ENCODE peak calls at places on chromosomes 16 and 17, in six cellular contexts. One of them, this sample, is unnamed.

GRCh38 chr17:21369395-21369794 is 6.8 kb upstream of the KCNJ12 start:
- DNase-seq in H1: no peak
- DNase-seq in SK-N-SH: no peak
- DNase-seq in GM12878: no peak
- DNase-seq in HCT116: no peak
- DNase-seq in K562: no peak
- DNase-seq in this sample: no peak

GRCh38 chr17:71900830-71901229 is 220.0 kb upstream of the SOX9 start:
- DNase-seq in H1: no peak
- DNase-seq in SK-N-SH: no peak
- DNase-seq in GM12878: no peak
- DNase-seq in HCT116: peak; percentile 81
- DNase-seq in K562: no peak
- DNase-seq in this sample: no peak

GRCh38 chr17:26809033-26809432 is 484.9 kb upstream of the WSB1 start:
- DNase-seq in H1: no peak
- DNase-seq in SK-N-SH: no peak
- DNase-seq in GM12878: peak; percentile 9
- DNase-seq in HCT116: peak; percentile 10
- DNase-seq in K562: no peak
- DNase-seq in this sample: no peak

GRCh38 chr17:14281530-14281929 is 19.4 kb upstream of the HS3ST3B1 start:
- DNase-seq in H1: no peak
- DNase-seq in SK-N-SH: no peak
- DNase-seq in GM12878: no peak
- DNase-seq in HCT116: no peak
- DNase-seq in K562: no peak
- DNase-seq in this sample: no peak

GRCh38 chr16:72809446-72809845 is 238.5 kb downstream of the ZFHX3 start:
- DNase-seq in H1: no peak
- DNase-seq in SK-N-SH: no peak
- DNase-seq in GM12878: no peak
- DNase-seq in HCT116: no peak
- DNase-seq in K562: no peak
- DNase-seq in this sample: no peak

GRCh38 chr16:67260426-67261063 is 11.8 kb downstream of the SLC9A5 start:
- DNase-seq in H1: no peak
- DNase-seq in SK-N-SH: peak; percentile 68
- DNase-seq in GM12878: no peak
- DNase-seq in HCT116: no peak
- DNase-seq in K562: peak; percentile 79
- DNase-seq in this sample: peak; percentile 50

GRCh38 chr16:88924834-88925539 is 52.0 kb downstream of the CBFA2T3 start:
- DNase-seq in H1: no peak
- DNase-seq in SK-N-SH: peak; percentile 80
- DNase-seq in GM12878: no peak
- DNase-seq in HCT116: peak; percentile 72
- DNase-seq in K562: peak; percentile 43
- DNase-seq in this sample: peak; percentile 90

GRCh38 chr16:20933589-20933988 is 33.0 kb downstream of the LYRM1 start:
- DNase-seq in H1: no peak
- DNase-seq in SK-N-SH: no peak
- DNase-seq in GM12878: no peak
- DNase-seq in HCT116: no peak
- DNase-seq in K562: no peak
- DNase-seq in this sample: no peak

GRCh38 chr16:86616906-86617305 is 38.6 kb downstream of the FOXL1 start:
- DNase-seq in H1: no peak
- DNase-seq in SK-N-SH: no peak
- DNase-seq in GM12878: no peak
- DNase-seq in HCT116: no peak
- DNase-seq in K562: no peak
- DNase-seq in this sample: no peak

DNA sequence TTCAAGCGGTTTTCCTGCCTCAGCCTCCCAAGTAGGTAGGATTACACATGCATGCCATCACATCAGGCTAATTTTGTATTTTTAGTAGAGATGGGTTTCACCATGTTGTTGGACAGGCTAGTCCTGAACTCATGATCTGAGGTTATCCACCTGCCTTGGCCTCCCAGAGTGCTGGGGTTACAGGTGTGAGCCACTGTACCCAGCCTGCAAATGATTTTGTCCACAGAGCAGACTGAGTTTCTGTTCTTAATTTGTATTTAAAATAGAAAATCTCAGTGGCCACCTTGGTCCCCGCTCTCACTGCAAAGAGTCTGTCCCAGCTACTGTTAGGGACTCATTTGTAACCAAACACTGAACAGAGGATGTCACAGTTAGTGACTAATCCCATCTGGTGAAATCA is 415.7 kb upstream of the RBFOX1 start:
- DNase-seq in H1: no peak
- DNase-seq in SK-N-SH: no peak
- DNase-seq in GM12878: no peak
- DNase-seq in HCT116: no peak
- DNase-seq in K562: no peak
- DNase-seq in this sample: no peak
- TF ChIP-seq JUND in H1: no peak
- TF ChIP-seq JUND in SK-N-SH: no peak
- TF ChIP-seq JUND in GM12878: no peak
- TF ChIP-seq JUND in HCT116: no peak
- TF ChIP-seq JUND in K562: no peak
- TF ChIP-seq JUND in this sample: no peak

DNA sequence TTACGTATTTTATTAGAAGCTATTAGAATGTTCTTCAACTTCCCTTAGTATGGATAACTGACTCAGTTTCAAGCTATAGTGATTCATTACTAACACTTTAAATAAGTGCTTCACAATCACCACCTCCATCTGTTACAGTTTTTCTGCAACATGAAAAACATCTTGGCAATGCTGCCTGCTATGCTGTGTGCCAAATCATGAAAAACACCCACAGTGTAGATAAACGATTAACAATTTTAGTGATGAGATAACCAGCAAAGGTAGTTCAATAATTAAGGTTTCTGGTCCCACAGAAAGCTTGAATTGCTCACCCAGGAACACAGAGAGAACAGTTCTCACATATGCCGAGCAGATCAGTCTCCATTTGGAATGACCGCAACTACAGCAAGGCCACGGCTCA is 51.4 kb upstream of the SLC25A19 start:
- DNase-seq in H1: no peak
- DNase-seq in SK-N-SH: no peak
- DNase-seq in GM12878: no peak
- DNase-seq in HCT116: no peak
- DNase-seq in K562: no peak
- DNase-seq in this sample: no peak
- TF ChIP-seq JUND in H1: no peak
- TF ChIP-seq JUND in SK-N-SH: no peak
- TF ChIP-seq JUND in GM12878: no peak
- TF ChIP-seq JUND in HCT116: no peak
- TF ChIP-seq JUND in K562: no peak
- TF ChIP-seq JUND in this sample: no peak

GRCh38 chr16:8814095-8814806 is 16.6 kb downstream of the PMM2 start:
- DNase-seq in H1: no peak
- DNase-seq in SK-N-SH: no peak
- DNase-seq in GM12878: no peak
- DNase-seq in HCT116: no peak
- DNase-seq in K562: no peak
- DNase-seq in this sample: no peak

GRCh38 chr16:8812162-8812843 is 14.7 kb downstream of the PMM2 start:
- DNase-seq in H1: no peak
- DNase-seq in SK-N-SH: no peak
- DNase-seq in GM12878: no peak
- DNase-seq in HCT116: no peak
- DNase-seq in K562: no peak
- DNase-seq in this sample: no peak

GRCh38 chr16:8819635-8820034 is 22.0 kb downstream of the PMM2 start:
- DNase-seq in H1: no peak
- DNase-seq in SK-N-SH: no peak
- DNase-seq in GM12878: no peak
- DNase-seq in HCT116: no peak
- DNase-seq in K562: no peak
- DNase-seq in this sample: no peak

GRCh38 chr16:8818499-8819270 is 21.0 kb downstream of the PMM2 start:
- DNase-seq in H1: no peak
- DNase-seq in SK-N-SH: no peak
- DNase-seq in GM12878: peak; percentile 57
- DNase-seq in HCT116: no peak
- DNase-seq in K562: no peak
- DNase-seq in this sample: no peak

DNA sequence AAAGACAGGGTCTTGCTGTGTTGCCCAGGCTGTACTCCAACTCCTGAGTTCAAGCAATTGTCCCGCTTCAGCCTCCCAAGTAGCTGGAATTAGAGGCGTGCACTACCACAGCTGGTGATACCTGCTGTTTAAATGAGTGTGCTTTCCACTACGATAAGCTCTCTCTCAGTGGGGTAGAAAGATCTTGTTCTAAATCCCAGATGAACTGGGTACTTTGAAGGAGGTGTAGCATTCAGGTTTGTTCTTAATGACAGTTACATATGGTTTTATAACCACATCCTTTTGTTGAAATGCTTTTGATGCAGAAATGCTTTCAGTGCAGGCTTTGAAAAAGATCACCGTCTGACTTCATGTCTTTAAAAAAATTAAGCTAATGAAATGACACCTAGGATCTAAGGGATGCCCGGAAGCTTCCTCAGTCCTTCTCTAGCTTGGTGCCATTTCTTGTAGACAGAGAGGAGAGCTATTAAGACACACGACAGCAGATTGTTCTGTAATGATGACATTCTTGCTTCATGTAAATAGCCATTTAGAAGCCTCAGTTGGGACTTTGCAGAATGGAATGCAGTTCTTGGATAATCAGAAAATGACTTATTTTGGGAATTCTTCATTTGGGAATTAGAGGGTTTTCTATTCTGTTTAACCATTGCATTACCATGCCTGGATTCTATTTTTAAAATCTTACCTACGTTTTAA is 19.5 kb downstream of the PMM2 start:
- DNase-seq in H1: no peak
- DNase-seq in SK-N-SH: no peak
- DNase-seq in GM12878: no peak
- DNase-seq in HCT116: no peak
- DNase-seq in K562: no peak
- DNase-seq in this sample: no peak
- TF ChIP-seq JUND in H1: no peak
- TF ChIP-seq JUND in SK-N-SH: no peak
- TF ChIP-seq JUND in GM12878: no peak
- TF ChIP-seq JUND in HCT116: no peak
- TF ChIP-seq JUND in K562: no peak
- TF ChIP-seq JUND in this sample: no peak

GRCh38 chr16:85172465-85173071 is 60.3 kb upstream of the CIBAR2 start:
- DNase-seq in H1: peak; percentile 70
- DNase-seq in SK-N-SH: peak; percentile 83
- DNase-seq in GM12878: no peak
- DNase-seq in HCT116: peak; percentile 65
- DNase-seq in K562: peak; percentile 65
- DNase-seq in this sample: peak; percentile 90
- TF ChIP-seq JUND in H1: no peak
- TF ChIP-seq JUND in SK-N-SH: no peak
- TF ChIP-seq JUND in GM12878: no peak
- TF ChIP-seq JUND in HCT116: no peak
- TF ChIP-seq JUND in K562: no peak
- TF ChIP-seq JUND in this sample: no peak

GRCh38 chr16:17223576-17223975 is 247.2 kb downstream of the XYLT1 start:
- DNase-seq in H1: no peak
- DNase-seq in SK-N-SH: no peak
- DNase-seq in GM12878: no peak
- DNase-seq in HCT116: no peak
- DNase-seq in K562: no peak
- DNase-seq in this sample: no peak

GRCh38 chr16:17225551-17225950 is 245.2 kb downstream of the XYLT1 start:
- DNase-seq in H1: no peak
- DNase-seq in SK-N-SH: no peak
- DNase-seq in GM12878: no peak
- DNase-seq in HCT116: no peak
- DNase-seq in K562: no peak
- DNase-seq in this sample: no peak

GRCh38 chr16:17222756-17223411 is 247.9 kb downstream of the XYLT1 start:
- DNase-seq in H1: no peak
- DNase-seq in SK-N-SH: no peak
- DNase-seq in GM12878: no peak
- DNase-seq in HCT116: no peak
- DNase-seq in K562: no peak
- DNase-seq in this sample: no peak

GRCh38 chr16:17224350-17224749 is 246.4 kb downstream of the XYLT1 start:
- DNase-seq in H1: no peak
- DNase-seq in SK-N-SH: no peak
- DNase-seq in GM12878: no peak
- DNase-seq in HCT116: no peak
- DNase-seq in K562: no peak
- DNase-seq in this sample: no peak

GRCh38 chr16:17224859-17225258 is 245.9 kb downstream of the XYLT1 start:
- DNase-seq in H1: no peak
- DNase-seq in SK-N-SH: no peak
- DNase-seq in GM12878: no peak
- DNase-seq in HCT116: no peak
- DNase-seq in K562: no peak
- DNase-seq in this sample: no peak
- TF ChIP-seq JUND in H1: no peak
- TF ChIP-seq JUND in SK-N-SH: no peak
- TF ChIP-seq JUND in GM12878: no peak
- TF ChIP-seq JUND in HCT116: no peak
- TF ChIP-seq JUND in K562: no peak
- TF ChIP-seq JUND in this sample: no peak

GRCh38 chr17:47315451-47316266 is 8.1 kb upstream of the EFCAB13 start:
- DNase-seq in H1: no peak
- DNase-seq in SK-N-SH: peak; percentile 80
- DNase-seq in GM12878: peak; percentile 48
- DNase-seq in HCT116: peak; percentile 74
- DNase-seq in K562: peak; percentile 80
- DNase-seq in this sample: peak; percentile 80
- TF ChIP-seq JUND in H1: no peak
- TF ChIP-seq JUND in SK-N-SH: no peak
- TF ChIP-seq JUND in GM12878: no peak
- TF ChIP-seq JUND in HCT116: no peak
- TF ChIP-seq JUND in K562: peak; percentile 4
- TF ChIP-seq JUND in this sample: no peak

This sample was measured in T47D.